ENCODE peak calls at places on chromosomes 11 and 22, in nine cellular contexts. One of them, this sample, is unnamed.

GRCh38 chr22:27992294-27993165 is 73.5 kb upstream of the PITPNB start:
- DNase-seq in activated T-cell treated with anti-CD3 and anti-CD28 coated beads, Interleukin-2, amount 50 U/mL, for 72 hours: no peak
- DNase-seq in GM23338: peak; percentile 66
- DNase-seq in HT1080: no peak
- DNase-seq in cardiac fibroblast: no peak
- DNase-seq in RCC 7860: no peak
- DNase-seq in thoracic aorta: no peak
- DNase-seq in stimulated activated naive CD4-positive, alpha-beta T cell: no peak
- DNase-seq in MCF 10A: no peak
- DNase-seq in this sample: no peak

GRCh38 chr11:124879999-124880611 is 14.9 kb downstream of the ROBO3 start:
- DNase-seq in activated T-cell treated with anti-CD3 and anti-CD28 coated beads, Interleukin-2, amount 50 U/mL, for 72 hours: no peak
- DNase-seq in GM23338: no peak
- DNase-seq in HT1080: no peak
- DNase-seq in cardiac fibroblast: no peak
- DNase-seq in RCC 7860: no peak
- DNase-seq in thoracic aorta: no peak
- DNase-seq in stimulated activated naive CD4-positive, alpha-beta T cell: no peak
- DNase-seq in MCF 10A: no peak
- DNase-seq in this sample: no peak

GRCh38 chr22:46578251-46578823 is 40.9 kb upstream of the CELSR1 start:
- DNase-seq in activated T-cell treated with anti-CD3 and anti-CD28 coated beads, Interleukin-2, amount 50 U/mL, for 72 hours: no peak
- DNase-seq in GM23338: no peak
- DNase-seq in HT1080: no peak
- DNase-seq in cardiac fibroblast: no peak
- DNase-seq in RCC 7860: no peak
- DNase-seq in thoracic aorta: no peak
- DNase-seq in stimulated activated naive CD4-positive, alpha-beta T cell: no peak
- DNase-seq in MCF 10A: no peak
- DNase-seq in this sample: no peak

GRCh38 chr11:115652094-115652493 is 147.9 kb upstream of the CADM1 start:
- DNase-seq in activated T-cell treated with anti-CD3 and anti-CD28 coated beads, Interleukin-2, amount 50 U/mL, for 72 hours: no peak
- DNase-seq in GM23338: no peak
- DNase-seq in HT1080: no peak
- DNase-seq in cardiac fibroblast: no peak
- DNase-seq in RCC 7860: no peak
- DNase-seq in thoracic aorta: no peak
- DNase-seq in stimulated activated naive CD4-positive, alpha-beta T cell: no peak
- DNase-seq in MCF 10A: no peak
- DNase-seq in this sample: no peak

GRCh38 chr11:99446400-99446799 is 425.7 kb downstream of the CNTN5 start:
- DNase-seq in activated T-cell treated with anti-CD3 and anti-CD28 coated beads, Interleukin-2, amount 50 U/mL, for 72 hours: no peak
- DNase-seq in GM23338: no peak
- DNase-seq in HT1080: no peak
- DNase-seq in cardiac fibroblast: no peak
- DNase-seq in RCC 7860: no peak
- DNase-seq in thoracic aorta: no peak
- DNase-seq in stimulated activated naive CD4-positive, alpha-beta T cell: no peak
- DNase-seq in MCF 10A: no peak
- DNase-seq in this sample: no peak

GRCh38 chr11:1829039-1829820 is 5.6 kb upstream of the SYT8 start:
- DNase-seq in activated T-cell treated with anti-CD3 and anti-CD28 coated beads, Interleukin-2, amount 50 U/mL, for 72 hours: no peak
- DNase-seq in GM23338: no peak
- DNase-seq in HT1080: peak; percentile 79
- DNase-seq in cardiac fibroblast: peak; percentile 67
- DNase-seq in RCC 7860: peak; percentile 82
- DNase-seq in thoracic aorta: no peak
- DNase-seq in stimulated activated naive CD4-positive, alpha-beta T cell: no peak
- DNase-seq in MCF 10A: peak; percentile 89
- DNase-seq in this sample: peak; percentile 89

GRCh38 chr11:34637303-34637702 is 16.4 kb downstream of the EHF start:
- DNase-seq in activated T-cell treated with anti-CD3 and anti-CD28 coated beads, Interleukin-2, amount 50 U/mL, for 72 hours: no peak
- DNase-seq in GM23338: no peak
- DNase-seq in HT1080: no peak
- DNase-seq in cardiac fibroblast: no peak
- DNase-seq in RCC 7860: no peak
- DNase-seq in thoracic aorta: no peak
- DNase-seq in stimulated activated naive CD4-positive, alpha-beta T cell: no peak
- DNase-seq in MCF 10A: no peak
- DNase-seq in this sample: no peak

GRCh38 chr22:46792061-46792796 is 29.8 kb downstream of the TBC1D22A start:
- DNase-seq in activated T-cell treated with anti-CD3 and anti-CD28 coated beads, Interleukin-2, amount 50 U/mL, for 72 hours: no peak
- DNase-seq in GM23338: no peak
- DNase-seq in HT1080: no peak
- DNase-seq in cardiac fibroblast: no peak
- DNase-seq in RCC 7860: no peak
- DNase-seq in thoracic aorta: no peak
- DNase-seq in stimulated activated naive CD4-positive, alpha-beta T cell: no peak
- DNase-seq in MCF 10A: no peak
- DNase-seq in this sample: no peak

GRCh38 chr11:122363306-122363705 is 247.3 kb upstream of the BLID start:
- DNase-seq in activated T-cell treated with anti-CD3 and anti-CD28 coated beads, Interleukin-2, amount 50 U/mL, for 72 hours: no peak
- DNase-seq in GM23338: no peak
- DNase-seq in HT1080: no peak
- DNase-seq in cardiac fibroblast: no peak
- DNase-seq in RCC 7860: no peak
- DNase-seq in thoracic aorta: no peak
- DNase-seq in stimulated activated naive CD4-positive, alpha-beta T cell: no peak
- DNase-seq in MCF 10A: no peak
- DNase-seq in this sample: no peak

GRCh38 chr11:122046438-122046837 is 69.6 kb downstream of the BLID start:
- DNase-seq in activated T-cell treated with anti-CD3 and anti-CD28 coated beads, Interleukin-2, amount 50 U/mL, for 72 hours: no peak
- DNase-seq in GM23338: no peak
- DNase-seq in HT1080: no peak
- DNase-seq in cardiac fibroblast: no peak
- DNase-seq in RCC 7860: no peak
- DNase-seq in thoracic aorta: no peak
- DNase-seq in stimulated activated naive CD4-positive, alpha-beta T cell: no peak
- DNase-seq in MCF 10A: no peak
- DNase-seq in this sample: no peak

GRCh38 chr11:76233936-76234703 is 27.8 kb upstream of the WNT11 start:
- DNase-seq in activated T-cell treated with anti-CD3 and anti-CD28 coated beads, Interleukin-2, amount 50 U/mL, for 72 hours: no peak
- DNase-seq in GM23338: peak; percentile 51
- DNase-seq in HT1080: peak; percentile 25
- DNase-seq in cardiac fibroblast: peak; percentile 55
- DNase-seq in RCC 7860: no peak
- DNase-seq in thoracic aorta: peak; percentile 11
- DNase-seq in stimulated activated naive CD4-positive, alpha-beta T cell: no peak
- DNase-seq in MCF 10A: peak; percentile 68
- DNase-seq in this sample: no peak

GRCh38 chr22:19873138-19873959 is 18.7 kb upstream of the GNB1L start:
- DNase-seq in activated T-cell treated with anti-CD3 and anti-CD28 coated beads, Interleukin-2, amount 50 U/mL, for 72 hours: no peak
- DNase-seq in GM23338: no peak
- DNase-seq in HT1080: no peak
- DNase-seq in cardiac fibroblast: no peak
- DNase-seq in RCC 7860: no peak
- DNase-seq in thoracic aorta: no peak
- DNase-seq in stimulated activated naive CD4-positive, alpha-beta T cell: no peak
- DNase-seq in MCF 10A: no peak
- DNase-seq in this sample: no peak

GRCh38 chr11:47233989-47234668 is 14.5 kb downstream of the ACP2 start:
- DNase-seq in activated T-cell treated with anti-CD3 and anti-CD28 coated beads, Interleukin-2, amount 50 U/mL, for 72 hours: no peak
- DNase-seq in GM23338: peak; percentile 68
- DNase-seq in HT1080: peak; percentile 32
- DNase-seq in cardiac fibroblast: peak; percentile 91
- DNase-seq in RCC 7860: peak; percentile 21
- DNase-seq in thoracic aorta: no peak
- DNase-seq in stimulated activated naive CD4-positive, alpha-beta T cell: peak; percentile 22
- DNase-seq in MCF 10A: peak; percentile 57
- DNase-seq in this sample: peak; percentile 65

GRCh38 chr11:25860677-25861445 is 471.1 kb upstream of the ANO3 start:
- DNase-seq in activated T-cell treated with anti-CD3 and anti-CD28 coated beads, Interleukin-2, amount 50 U/mL, for 72 hours: no peak
- DNase-seq in GM23338: no peak
- DNase-seq in HT1080: peak; percentile 16
- DNase-seq in cardiac fibroblast: peak; percentile 41
- DNase-seq in RCC 7860: no peak
- DNase-seq in thoracic aorta: no peak
- DNase-seq in stimulated activated naive CD4-positive, alpha-beta T cell: no peak
- DNase-seq in MCF 10A: peak; percentile 30
- DNase-seq in this sample: peak; percentile 14

GRCh38 chr11:12200359-12201015 is 90.1 kb downstream of the MICAL2 start:
- DNase-seq in activated T-cell treated with anti-CD3 and anti-CD28 coated beads, Interleukin-2, amount 50 U/mL, for 72 hours: peak; percentile 62
- DNase-seq in GM23338: no peak
- DNase-seq in HT1080: peak; percentile 86
- DNase-seq in cardiac fibroblast: peak; percentile 87
- DNase-seq in RCC 7860: peak; percentile 93
- DNase-seq in thoracic aorta: peak; percentile 62
- DNase-seq in stimulated activated naive CD4-positive, alpha-beta T cell: no peak
- DNase-seq in MCF 10A: peak; percentile 65
- DNase-seq in this sample: peak; percentile 73

GRCh38 chr11:78205691-78206090 is 17.0 kb downstream of the USP35 start:
- DNase-seq in activated T-cell treated with anti-CD3 and anti-CD28 coated beads, Interleukin-2, amount 50 U/mL, for 72 hours: no peak
- DNase-seq in GM23338: no peak
- DNase-seq in HT1080: no peak
- DNase-seq in cardiac fibroblast: no peak
- DNase-seq in RCC 7860: no peak
- DNase-seq in thoracic aorta: no peak
- DNase-seq in stimulated activated naive CD4-positive, alpha-beta T cell: no peak
- DNase-seq in MCF 10A: no peak
- DNase-seq in this sample: no peak

This sample was measured in myocyte.